ENCODE peak calls at places on chromosomes 1 and 21, in seven cellular contexts. G is anterior cingulate cortex; W is HTR-8/SVneo; A is RWPE2; J is kidney epithelial cell; K is activated CD4-positive, alpha-beta T cell treated with anti-CD3 and anti-CD28 coated beads, Interleukin-2, amount 50 U/mL, for 24 hours; S is activated CD4-positive, CD25-positive, alpha-beta regulatory T cell. Z is an unnamed sample.

GRCh38 chr1:245225267-245225666 is 70.5 kb downstream of the KIF26B start:
- DNase-seq in W (no peak), S (no peak), G (no peak), J (no peak), K (no peak), A (no peak), Z (no peak)

GRCh38 chr1:30472526-30472925 is 250.9 kb downstream of the MATN1 start:
- DNase-seq in G (no peak), J (no peak), A (peak), W (no peak), K (no peak), S (no peak), Z (no peak)

GRCh38 chr1:62724430-62724829 is 36.2 kb upstream of the DOCK7 start:
- DNase-seq in K (no peak), G (no peak), W (no peak), J (no peak), S (no peak), A (no peak), Z (no peak)

GRCh38 chr21:15809065-15809464 is 79.3 kb downstream of the USP25 start:
- DNase-seq in W (no peak), A (no peak), S (no peak), G (no peak), K (no peak), J (no peak), Z (no peak)

GRCh38 chr1:89953929-89954328 is 41.0 kb upstream of the ZNF326 start:
- DNase-seq in J (no peak), A (no peak), K (no peak), S (no peak), W (no peak), G (no peak), Z (no peak)

GRCh38 chr1:40435876-40436275 is 14.4 kb upstream of the ZFP69B start:
- DNase-seq in S (no peak), G (no peak), W (no peak), K (no peak), A (no peak), J (no peak), Z (no peak)

GRCh38 chr1:23100074-23100748 is 68.4 kb downstream of the LUZP1 start:
- DNase-seq in A (peak), S (no peak), K (no peak), J (peak), W (peak), G (no peak), Z (no peak)

GRCh38 chr1:12472798-12473551 is 145.0 kb downstream of the DHRS3 start:
- DNase-seq in S (no peak), G (no peak), K (peak), A (no peak), J (no peak), W (no peak), Z (no peak)

GRCh38 chr1:1779691-1780597 is 1.7 kb upstream of the NADK start:
- DNase-seq in K (peak), A (no peak), W (no peak), S (no peak), G (no peak), J (no peak), Z (peak)

GRCh38 chr1:86247553-86248279 is 91.1 kb upstream of the COL24A1 start:
- DNase-seq in A (no peak), W (no peak), G (no peak), S (no peak), K (no peak), J (peak), Z (no peak)

GRCh38 chr1:68720476-68720875 is 223.6 kb upstream of the DEPDC1 start:
- DNase-seq in G (no peak), S (no peak), K (no peak), W (no peak), A (no peak), J (no peak), Z (no peak)

GRCh38 chr1:17148950-17149608 is 29.8 kb upstream of the PADI2 start:
- DNase-seq in J (no peak), W (no peak), A (no peak), K (no peak), G (no peak), S (no peak), Z (no peak)

GRCh38 chr1:110255388-110255787 is 45.3 kb downstream of the KCNC4 start:
- DNase-seq in A (no peak), G (peak), K (no peak), W (no peak), S (no peak), J (no peak), Z (no peak)

GRCh38 chr21:34534522-34534921 is 22.5 kb upstream of the KCNE1 start:
- DNase-seq in S (no peak), G (peak), W (no peak), J (no peak), A (no peak), K (no peak), Z (no peak)

GRCh38 chr1:163320891-163321290 is 863 bp upstream of the NUF2 start:
- DNase-seq in K (no peak), S (no peak), A (no peak), W (no peak), G (no peak), J (no peak), Z (no peak)

GRCh38 chr1:40708750-40709099 is 17.2 kb downstream of the NFYC start:
- DNase-seq in J (peak), A (no peak), W (peak), K (no peak), S (no peak), G (no peak), Z (no peak)

GRCh38 chr1:182507685-182508084 is 57.7 kb downstream of the RGSL1 start:
- DNase-seq in S (no peak), A (no peak), J (no peak), W (no peak), G (no peak), K (no peak), Z (no peak)

GRCh38 chr1:117534995-117535467 is 70.8 kb upstream of the TENT5C start:
- DNase-seq in A (no peak), W (no peak), G (no peak), J (no peak), K (peak), S (no peak), Z (peak)

GRCh38 chr1:205812271-205812877 is 624 bp downstream of the SLC41A1 start:
- DNase-seq in W (peak), G (peak), J (no peak), A (no peak), S (no peak), K (no peak), Z (peak)

GRCh38 chr1:148160421-148161251 is 8.6 kb upstream of the NBPF11 start:
- DNase-seq in K (no peak), A (peak), G (no peak), S (no peak), J (no peak), W (no peak), Z (no peak)

GRCh38 chr1:12031039-12031980 is 12.0 kb downstream of the MIIP start:
- DNase-seq in W (peak), G (peak), A (no peak), K (peak), S (peak), J (no peak), Z (no peak)

GRCh38 chr1:77762072-77762476 is 2.4 kb upstream of the USP33 start:
- DNase-seq in J (no peak), A (no peak), W (peak), K (no peak), S (no peak), G (no peak), Z (no peak)

GRCh38 chr1:205317311-205317917 is 4.1 kb downstream of the NUAK2 start:
- DNase-seq in K (no peak), S (no peak), A (peak), G (peak), W (no peak), J (no peak), Z (no peak)

GRCh38 chr1:65744731-65745130 is 48.0 kb upstream of the PDE4B start:
- DNase-seq in S (no peak), J (no peak), G (no peak), W (no peak), A (no peak), K (no peak), Z (no peak)

GRCh38 chr1:154548028-154548427 is 10.4 kb downstream of the UBE2Q1 start:
- DNase-seq in K (no peak), A (no peak), J (no peak), S (no peak), G (no peak), W (no peak), Z (no peak)

GRCh38 chr1:246160398-246160797 is 346.7 kb downstream of the SMYD3 start:
- DNase-seq in K (no peak), G (no peak), W (no peak), S (no peak), J (no peak), A (no peak), Z (no peak)

GRCh38 chr1:240914506-240914905 is 302.6 kb upstream of the GREM2 start:
- DNase-seq in A (no peak), G (no peak), W (no peak), S (no peak), J (no peak), K (no peak), Z (no peak)

GRCh38 chr1:226827968-226828513 is 42.4 kb upstream of the PSEN2 start:
- DNase-seq in A (peak), S (peak), J (peak), G (peak), W (peak), K (peak), Z (peak)

GRCh38 chr1:177799746-177800145 is 170.1 kb downstream of the SEC16B start:
- DNase-seq in G (no peak), J (no peak), W (no peak), A (no peak), K (no peak), S (no peak), Z (no peak)

GRCh38 chr1:24934300-24935195 is 4.5 kb upstream of the RUNX3 start:
- DNase-seq in K (no peak), A (no peak), J (no peak), S (no peak), G (no peak), W (no peak), Z (peak)

GRCh38 chr1:241352401-241352800 is 4.6 kb downstream of the RGS7 start:
- DNase-seq in A (no peak), G (no peak), S (no peak), K (no peak), J (no peak), W (no peak), Z (no peak)

GRCh38 chr1:94530373-94530878 is 11.1 kb downstream of the F3 start:
- DNase-seq in K (no peak), W (no peak), S (no peak), J (no peak), G (no peak), A (no peak), Z (no peak)

GRCh38 chr1:67948155-67949075 is 102.0 kb downstream of the DIRAS3 start:
- DNase-seq in A (no peak), S (no peak), K (no peak), G (no peak), W (no peak), J (peak), Z (no peak)

GRCh38 chr1:228793032-228793431 is 57.8 kb downstream of the RHOU start:
- DNase-seq in K (no peak), A (no peak), J (no peak), W (no peak), S (no peak), G (no peak), Z (no peak)

Z was measured in H1.